ENCODE peak calls at places on chromosomes 13 and 19, in four cellular contexts. Y, H, K and R are unnamed samples. For H3K4me1, the result is how much of the 10 kb centered on the place peaks cover.

GRCh38 chr19:42879613-42880012 is at the start of gene PSG1:
- DNase-seq in K (no peak), Y (no peak), H (no peak), R (no peak)

GRCh38 chr13:88617176-88617575 is 946.0 kb downstream of the SLITRK5 start:
- DNase-seq in Y (no peak), K (no peak), H (no peak), R (no peak)

GRCh38 chr13:40096357-40096911 is 441.0 kb downstream of the COG6 start:
- DNase-seq in H (no peak), K (no peak), Y (no peak), R (no peak)

GRCh38 chr19:45864629-45865082 is 530 bp downstream of the FOXA3 start:
- DNase-seq in K (no peak), H (no peak), Y (no peak), R (no peak)

GRCh38 chr13:51179432-51179971 is 42.7 kb upstream of the FAM124A start:
- DNase-seq in H (no peak), Y (no peak), K (no peak), R (no peak)

GRCh38 chr19:30450945-30451344 is 78.8 kb downstream of the ZNF536 start:
- DNase-seq in Y (no peak), H (no peak), K (peak), R (no peak)

GRCh38 chr13:49655906-49656305 is 27.6 kb downstream of the ARL11 start:
- DNase-seq in H (no peak), K (no peak), Y (peak), R (peak)

GRCh38 chr13:113596321-113597200 is 12.0 kb downstream of the TFDP1 start:
- DNase-seq in K (no peak), H (peak), Y (no peak), R (no peak)

GRCh38 chr13:29888306-29888705 is 37.9 kb upstream of the UBL3 start:
- DNase-seq in Y (peak), H (no peak), K (no peak), R (no peak)

GRCh38 chr13:51912511-51913225 is 50.9 kb downstream of the CCDC70 start:
- DNase-seq in K (no peak), H (no peak), Y (no peak), R (no peak)

GRCh38 chr19:48925240-48925843 is 8.2 kb upstream of the DHDH start:
- DNase-seq in Y (peak), H (no peak), K (no peak), R (peak)

GRCh38 chr13:114096031-114096485 is 36.4 kb downstream of the RASA3 start:
- DNase-seq in Y (no peak), H (no peak), K (no peak), R (no peak)

GRCh38 chr13:100409132-100409531 is 179.5 kb downstream of the GGACT start:
- DNase-seq in Y (peak), H (no peak), K (no peak), R (no peak)

GRCh38 chr13:43572601-43573360 is 214.0 kb downstream of the ENOX1 start:
- DNase-seq in K (no peak), Y (peak), H (no peak), R (peak)

GRCh38 chr19:6076675-6077463 is 33.4 kb downstream of the RFX2 start:
- DNase-seq in Y (peak), H (no peak), K (no peak), R (peak)

GRCh38 chr19:46461537-46461936 is 9.8 kb downstream of the PNMA8A start:
- DNase-seq in H (no peak), Y (no peak), K (no peak), R (peak)

GRCh38 chr19:5801796-5802616 is 2.9 kb upstream of the NRTN start:
- DNase-seq in Y (peak), K (no peak), H (no peak), R (no peak)

GRCh38 chr13:59679239-59679638 is 484.5 kb downstream of the DIAPH3 start:
- DNase-seq in Y (no peak), K (no peak), H (no peak), R (no peak)

GRCh38 chr13:35743165-35743564 is 266.7 kb upstream of the MAB21L1 start:
- DNase-seq in H (no peak), K (no peak), Y (no peak), R (no peak)

GRCh38 chr13:113804017-113804702 is 45.1 kb downstream of the TMEM255B start:
- DNase-seq in K (no peak), Y (no peak), H (no peak), R (no peak)

GRCh38 chr13:91381371-91381770 is 17.1 kb upstream of the GPC5 start:
- DNase-seq in H (no peak), Y (peak), K (no peak), R (no peak)

GRCh38 chr13:44364601-44365000 is 9.0 kb upstream of the SERP2 start:
- DNase-seq in K (no peak), H (no peak), Y (peak), R (peak)

GRCh38 chr19:40576181-40576584 is 490 bp upstream of the SHKBP1 start:
- DNase-seq in H (no peak), K (no peak), Y (no peak), R (no peak)

GRCh38 chr19:38840583-38840968 is 9.0 kb upstream of the ECH1 start:
- DNase-seq in H (no peak), K (no peak), Y (no peak), R (no peak)

GRCh38 chr19:7910321-7911161 is 4.1 kb upstream of the TGFBR3L start:
- DNase-seq in H (no peak), Y (no peak), K (peak), R (no peak)

GRCh38 chr13:75495938-75496337 is 14.0 kb upstream of the TBC1D4 start:
- DNase-seq in H (no peak), Y (peak), K (no peak), R (no peak)

GRCh38 chr13:110881811-110882210 is 33.1 kb downstream of the ANKRD10 start:
- DNase-seq in K (no peak), Y (no peak), H (no peak), R (no peak)

GRCh38 chr13:59261928-59262488 is 901.7 kb downstream of the DIAPH3 start:
- DNase-seq in Y (peak), H (no peak), K (no peak), R (no peak)

GRCh38 chr19:44212865-44213346 is 574 bp downstream of the ZNF227 start:
- DNase-seq in K (no peak), H (no peak), Y (peak), R (peak)

GRCh38 chr19:6484831-6485230 is 3.2 kb upstream of the DENND1C start:
- DNase-seq in Y (no peak), H (no peak), K (no peak), R (no peak)

DNA sequence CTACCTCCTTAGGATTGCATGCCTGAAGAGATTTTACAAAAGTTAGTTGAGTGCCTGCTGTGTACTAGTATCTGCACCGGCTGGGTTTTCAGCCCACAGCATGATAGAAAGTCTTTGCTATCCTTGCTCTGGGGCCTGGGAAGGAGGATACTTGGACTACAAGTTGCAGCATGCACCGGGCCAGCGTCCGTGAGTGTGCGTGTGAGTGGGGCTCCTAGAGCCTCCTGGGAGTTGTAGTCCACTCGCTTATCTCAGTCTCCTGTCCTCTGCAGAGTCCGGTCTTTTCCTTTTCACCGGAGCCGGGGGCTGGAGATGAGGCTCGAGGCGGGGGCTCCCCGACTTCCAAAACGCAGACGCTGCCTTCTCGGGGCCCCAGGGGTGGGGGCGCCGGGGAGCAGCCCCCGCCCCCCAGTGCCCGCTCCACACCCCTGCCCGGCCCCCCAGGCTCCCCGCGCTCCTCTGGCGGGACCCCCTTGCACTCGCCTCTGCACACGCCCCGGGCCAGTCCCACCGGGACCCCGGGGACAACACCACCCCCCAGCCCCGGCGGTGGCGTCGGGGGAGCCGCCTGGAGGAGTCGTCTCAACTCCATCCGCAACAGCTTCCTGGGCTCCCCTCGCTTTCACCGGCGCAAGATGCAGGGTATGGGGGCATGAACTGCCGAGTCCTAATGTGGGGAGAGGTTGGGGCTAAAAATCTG is 20.6 kb downstream of the BRSK1 start:
- DNase-seq in K (no peak), H (peak), Y (no peak), R (no peak)
- H3K27ac ChIP-seq in K (no peak), H (no peak), Y (no peak), R (no peak)

GRCh38 chr19:34182125-34182524 is 9.8 kb downstream of the LSM14A start:
- DNase-seq in K (no peak), H (no peak), Y (no peak), R (no peak)
- H3K4me1 ChIP-seq in K (half or more), H (half or more), Y (under half), R (under half)

DNA sequence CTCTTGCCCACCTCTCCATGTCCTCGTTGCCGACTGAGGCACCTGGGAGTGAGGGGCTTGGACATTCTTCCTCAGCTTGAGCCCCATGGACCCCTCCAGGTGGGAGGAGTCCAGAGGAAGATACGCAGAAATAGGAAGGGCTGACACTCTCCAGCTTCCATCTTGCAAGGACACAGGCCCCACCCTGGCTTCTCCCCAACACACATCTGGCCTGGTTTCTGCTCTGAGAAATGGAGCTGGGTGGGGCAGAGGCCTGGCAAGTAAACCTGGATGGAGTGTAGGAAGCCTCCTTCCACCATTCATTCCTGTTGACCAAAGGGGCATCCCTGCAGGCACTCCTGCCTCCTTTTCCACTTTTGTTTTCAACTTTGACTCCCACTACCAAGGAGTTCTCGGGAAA is 50.5 kb downstream of the NFIX start:
- DNase-seq in Y (no peak), H (no peak), K (no peak), R (no peak)
- H3K27ac ChIP-seq in Y (no peak), H (no peak), K (no peak), R (no peak)

GRCh38 chr19:3690551-3691371 is 9.5 kb downstream of the PIP5K1C start:
- DNase-seq in K (no peak), Y (no peak), H (no peak), R (no peak)
- H3K4me1 ChIP-seq in K (under half), Y (under half), H (under half), R (under half)

DNA sequence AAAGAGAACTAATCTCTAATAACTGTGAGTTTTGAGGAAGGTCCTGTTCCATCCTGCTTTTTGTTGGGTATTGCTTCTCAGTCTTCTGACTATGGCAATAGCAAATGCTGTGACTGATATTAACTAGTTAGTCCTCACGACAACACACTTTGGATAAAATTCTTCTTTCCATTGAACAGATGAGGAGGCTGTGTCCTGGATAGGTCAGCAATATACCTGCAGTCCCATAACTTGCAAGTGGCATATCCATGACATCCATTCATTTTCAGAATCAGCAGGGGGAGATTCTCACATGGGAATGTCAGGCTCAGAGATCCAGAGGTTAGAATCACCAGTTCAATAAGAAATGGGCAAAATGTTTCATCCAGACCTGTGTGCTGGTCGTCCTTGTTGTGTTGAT is 7.4 kb downstream of the ZNF554 start:
- DNase-seq in Y (no peak), K (no peak), H (no peak), R (no peak)
- H3K27ac ChIP-seq in Y (no peak), K (no peak), H (no peak), R (no peak)

DNA sequence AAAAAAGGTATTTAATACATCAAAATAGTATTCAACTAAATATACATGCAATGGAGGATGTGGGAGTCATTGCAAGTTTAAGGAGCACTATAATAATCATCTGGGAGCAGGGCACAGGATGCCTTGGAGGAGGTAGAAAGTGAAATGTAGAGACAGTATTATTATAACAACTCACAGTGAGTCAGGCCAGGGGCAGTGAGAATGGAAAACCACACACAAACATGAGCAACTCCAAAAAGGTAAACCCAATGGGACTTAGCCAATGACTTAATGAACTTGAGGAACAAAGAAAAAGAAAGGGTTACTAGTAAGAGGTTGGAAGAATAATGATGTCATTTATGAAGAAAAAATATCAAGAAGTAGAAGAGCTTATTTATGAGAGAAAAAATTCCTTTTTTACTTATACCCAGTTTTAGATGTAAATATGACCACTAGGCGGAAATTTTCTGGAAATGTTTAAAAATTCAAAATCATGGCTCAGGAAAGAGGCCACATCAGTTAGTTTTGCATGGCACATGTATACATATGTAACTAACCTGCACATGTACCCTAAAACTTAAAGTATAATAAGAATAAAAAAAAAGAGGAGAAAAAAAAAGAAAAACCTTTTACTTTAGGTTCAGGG is 389.3 kb downstream of the SUCLA2 start:
- DNase-seq in Y (peak), H (no peak), K (no peak), R (peak)
- H3K4me1 ChIP-seq in Y (under half), H (under half), K (under half), R (under half)